ENCODE peak calls at places on chromosome 19, in ten cellular contexts. M is Peyer's patch; Z is activated naive CD8-positive, alpha-beta T cell treated with anti-CD3 and anti-CD28 coated beads, Interleukin-2, amount 50 U/mL, for 24 hours; X is activated CD4-positive, alpha-beta T cell treated with anti-CD3 and anti-CD28 coated beads for 36 hours; J is astrocyte of the spinal cord; L is uterus; N is SHP77; P is CD8-positive, alpha-beta T cell; C is HFF-Myc; I is stimulated activated CD4-positive, alpha-beta T cell treated with anti-CD3 and anti-CD28 coated beads, Interleukin-4, amount 100 ng/mL, for 24 hours. A is an unnamed sample.

GRCh38 chr19:56978023-56978565 is 137.6 kb upstream of the PEG3 start:
- DNase-seq in M (no peak), Z (no peak), X (no peak), J (no peak), L (no peak), N (no peak), P (no peak), C (no peak), I (no peak), A (no peak)

GRCh38 chr19:19334063-19334988 is 13.7 kb downstream of the MAU2 start:
- DNase-seq in M (no peak), Z (no peak), X (no peak), J (no peak), L (no peak), N (no peak), P (no peak), C (no peak), I (no peak), A (no peak)

GRCh38 chr19:17488593-17489391 is 18.5 kb downstream of the SLC27A1 start:
- DNase-seq in M (peak; percentile 93), Z (peak; percentile 86), X (peak; percentile 45), J (no peak), L (peak; percentile 52), N (peak; percentile 56), P (peak; percentile 80), C (no peak), I (peak; percentile 75), A (no peak)

GRCh38 chr19:14676762-14677161 is 2.1 kb upstream of the ADGRE3 start:
- DNase-seq in M (no peak), Z (no peak), X (no peak), J (no peak), L (no peak), N (no peak), P (no peak), C (no peak), I (no peak), A (no peak)

GRCh38 chr19:13060964-13061927 is 41.4 kb downstream of the LYL1 start:
- DNase-seq in M (peak; percentile 94), Z (peak; percentile 86), X (peak; percentile 89), J (peak; percentile 74), L (peak; percentile 83), N (peak; percentile 63), P (peak; percentile 82), C (no peak), I (peak; percentile 82), A (peak; percentile 77)

GRCh38 chr19:11265785-11266236 is 3.5 kb upstream of the DOCK6 start:
- DNase-seq in M (peak; percentile 95), Z (no peak), X (no peak), J (peak; percentile 14), L (no peak), N (peak; percentile 90), P (no peak), C (no peak), I (no peak), A (peak; percentile 10)

GRCh38 chr19:35341006-35341405 is 6.7 kb upstream of the FFAR1 start:
- DNase-seq in M (no peak), Z (no peak), X (no peak), J (no peak), L (no peak), N (no peak), P (no peak), C (no peak), I (no peak), A (no peak)

GRCh38 chr19:55304279-55304978 is 20.6 kb downstream of the BRSK1 start:
- DNase-seq in M (peak; percentile 67), Z (peak; percentile 30), X (peak; percentile 75), J (peak; percentile 27), L (peak; percentile 37), N (peak; percentile 29), P (peak; percentile 23), C (no peak), I (peak; percentile 20), A (peak; percentile 19)

GRCh38 chr19:41703602-41704293 is 4.7 kb upstream of the CEACAM5 start:
- DNase-seq in M (peak; percentile 25), Z (no peak), X (no peak), J (no peak), L (no peak), N (no peak), P (no peak), C (no peak), I (no peak), A (no peak)

GRCh38 chr19:15399635-15400034 is 19.2 kb downstream of the AKAP8L start:
- DNase-seq in M (peak; percentile 38), Z (no peak), X (no peak), J (no peak), L (no peak), N (no peak), P (no peak), C (no peak), I (no peak), A (no peak)

GRCh38 chr19:44712864-44713515 is 14.0 kb downstream of the CEACAM16 start:
- DNase-seq in M (no peak), Z (no peak), X (no peak), J (no peak), L (no peak), N (no peak), P (no peak), C (no peak), I (no peak), A (no peak)

GRCh38 chr19:5828661-5829566 is 10.6 kb downstream of the FUT6 start:
- DNase-seq in M (no peak), Z (peak; percentile 64), X (peak; percentile 53), J (no peak), L (peak; percentile 34), N (peak; percentile 53), P (peak; percentile 20), C (no peak), I (peak; percentile 19), A (peak; percentile 24)

GRCh38 chr19:46787331-46788100 is 878 bp downstream of the SLC1A5 start:
- DNase-seq in M (peak; percentile 70), Z (peak; percentile 46), X (peak; percentile 66), J (peak; percentile 67), L (peak; percentile 62), N (peak; percentile 62), P (peak; percentile 35), C (no peak), I (peak; percentile 39), A (peak; percentile 59)

GRCh38 chr19:43754312-43754561 is 525 bp downstream of the SMG9 start:
- DNase-seq in M (no peak), Z (no peak), X (no peak), J (no peak), L (no peak), N (no peak), P (no peak), C (no peak), I (no peak), A (no peak)

GRCh38 chr19:31277516-31277915 is 71.7 kb downstream of the TSHZ3 start:
- DNase-seq in M (no peak), Z (no peak), X (no peak), J (no peak), L (no peak), N (no peak), P (no peak), C (no peak), I (no peak), A (no peak)

GRCh38 chr19:30064776-30065494 is 122.9 kb downstream of the URI1 start:
- DNase-seq in M (peak; percentile 24), Z (no peak), X (no peak), J (no peak), L (no peak), N (no peak), P (no peak), C (no peak), I (no peak), A (no peak)

GRCh38 chr19:46693760-46694159 is 23.2 kb downstream of the PRKD2 start:
- DNase-seq in M (no peak), Z (no peak), X (no peak), J (no peak), L (no peak), N (no peak), P (no peak), C (no peak), I (no peak), A (no peak)

GRCh38 chr19:47540748-47541147 is 25.9 kb upstream of the NAPA start:
- DNase-seq in M (no peak), Z (no peak), X (no peak), J (peak; percentile 48), L (no peak), N (no peak), P (no peak), C (no peak), I (no peak), A (no peak)

GRCh38 chr19:12770922-12771321 is 4.4 kb downstream of the HOOK2 start:
- DNase-seq in M (no peak), Z (no peak), X (no peak), J (no peak), L (no peak), N (no peak), P (no peak), C (no peak), I (no peak), A (no peak)

GRCh38 chr19:49932731-49933131 is 3.4 kb upstream of the NUP62 start:
- DNase-seq in M (peak; percentile 62), Z (peak; percentile 46), X (peak; percentile 59), J (no peak), L (no peak), N (no peak), P (peak; percentile 29), C (no peak), I (peak; percentile 21), A (no peak)

GRCh38 chr19:11420429-11420893 is 1.3 kb upstream of the RGL3 start:
- DNase-seq in M (no peak), Z (no peak), X (no peak), J (no peak), L (peak; percentile 68), N (peak; percentile 21), P (no peak), C (no peak), I (no peak), A (no peak)

A was measured in ACHN.